ENCODE peak calls at places on chromosomes 1 and 21, in five cellular contexts. W, L, J, D and Q are unnamed samples.

GRCh38 chr1:112389689-112390088 is 6.3 kb upstream of the CTTNBP2NL start:
- DNase-seq in L (no peak), J (no peak), D (no peak), W (peak; percentile 18), Q (no peak)

GRCh38 chr21:35953570-35953969 is 106.8 kb downstream of the SETD4 start:
- DNase-seq in W (no peak), D (no peak), J (no peak), L (no peak), Q (no peak)

GRCh38 chr1:229191066-229191674 is 79.7 kb upstream of the RAB4A start:
- DNase-seq in D (no peak), L (no peak), J (no peak), W (no peak), Q (no peak)

GRCh38 chr1:110615548-110616130 is 9.5 kb upstream of the KCNA2 start:
- DNase-seq in D (peak; percentile 67), J (peak; percentile 65), W (peak; percentile 38), L (peak; percentile 74), Q (peak; percentile 71)

GRCh38 chr1:30759718-30760281 is 2.2 kb upstream of the LAPTM5 start:
- DNase-seq in L (no peak), W (no peak), J (no peak), D (no peak), Q (no peak)

GRCh38 chr21:35658242-35658641 is 402.1 kb downstream of the SETD4 start:
- DNase-seq in L (no peak), J (no peak), W (no peak), D (no peak), Q (no peak)

GRCh38 chr1:27398405-27399149 is 6.2 kb downstream of the GPR3 start:
- DNase-seq in W (no peak), D (no peak), J (no peak), L (no peak), Q (no peak)

GRCh38 chr1:20604678-20605077 is 15.8 kb downstream of the CDA start:
- DNase-seq in J (peak; percentile 62), W (no peak), D (no peak), L (no peak), Q (no peak)

GRCh38 chr1:193569096-193569495 is 382.7 kb upstream of the B3GALT2 start:
- DNase-seq in L (no peak), D (no peak), W (no peak), J (no peak), Q (no peak)

GRCh38 chr1:35808376-35809155 is 750 bp downstream of the AGO4 start:
- DNase-seq in L (no peak), W (peak; percentile 36), J (peak; percentile 72), D (peak; percentile 64), Q (peak; percentile 76)

GRCh38 chr1:230798187-230798484 is 50.9 kb downstream of the CAPN9 start:
- DNase-seq in W (no peak), D (no peak), L (no peak), J (no peak), Q (no peak)
- TF ChIP-seq CTCF in W (no peak), D (no peak), L (no peak), J (no peak), Q (no peak)

DNA sequence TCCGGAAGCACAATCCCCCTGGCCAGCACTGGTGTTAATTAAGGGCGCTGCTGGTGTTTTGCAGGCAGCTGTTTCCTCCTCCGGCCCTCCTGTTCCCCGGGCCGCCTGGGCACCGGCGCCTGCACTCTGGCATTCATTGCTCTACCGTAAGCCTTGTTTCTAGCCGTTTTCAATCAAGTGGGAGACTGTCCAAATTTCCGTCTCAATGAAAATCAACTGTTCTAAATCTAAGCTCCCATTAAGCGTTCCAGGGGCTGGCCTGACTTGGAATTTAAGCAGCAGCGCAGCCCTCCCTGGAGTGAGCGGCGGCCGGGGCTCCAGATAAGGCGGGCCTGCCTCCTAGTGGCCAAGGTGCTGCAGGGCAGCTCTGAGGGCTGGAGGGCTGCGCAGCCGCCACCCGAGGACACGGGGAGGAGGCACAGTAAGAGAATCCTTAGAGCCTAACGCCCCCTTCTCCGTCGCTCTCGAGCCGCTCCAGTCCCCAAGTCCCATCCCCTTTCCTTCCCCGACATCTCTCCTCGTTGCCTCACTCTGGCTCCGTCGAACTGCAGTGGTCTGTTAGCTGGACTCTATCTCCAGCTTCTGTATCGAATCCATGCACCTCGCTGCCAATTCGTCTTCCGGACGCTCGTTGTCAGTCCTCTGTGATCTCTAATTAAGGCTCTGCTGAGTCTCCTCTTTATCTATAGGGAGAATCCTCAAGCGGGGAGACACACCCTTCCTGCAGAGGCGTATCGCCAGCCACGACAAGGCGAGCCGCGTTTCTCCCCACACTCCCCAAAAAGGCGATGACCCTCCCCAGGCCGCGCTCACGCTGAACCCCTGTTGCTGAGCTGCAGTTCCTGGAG is 57.8 kb upstream of the LRRC8D start:
- DNase-seq in W (peak; percentile 84), L (peak; percentile 80), J (peak; percentile 90), D (peak; percentile 90), Q (peak; percentile 92)
- H3K4me1 ChIP-seq in W (no peaks in the 10 kb centered on the region), L (peaks cover 28% of the 10 kb centered on the region), J (no peaks in the 10 kb centered on the region), D (no peaks in the 10 kb centered on the region), Q (peaks cover 12% of the 10 kb centered on the region)

DNA sequence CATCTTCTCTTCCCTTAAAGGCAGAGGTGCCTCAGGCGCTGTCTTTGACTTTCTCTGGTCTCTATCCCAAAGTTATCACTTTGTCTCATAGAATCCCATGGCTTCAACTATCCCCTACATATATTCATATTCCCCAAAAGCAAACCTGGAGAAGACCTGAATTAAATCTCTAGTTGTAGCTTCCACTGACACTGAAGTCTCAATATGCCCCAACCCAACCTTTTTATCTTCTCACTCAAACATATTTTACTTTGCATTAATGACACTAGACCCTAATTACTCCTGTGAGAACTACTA is 354.5 kb upstream of the DUSP10 start:
- DNase-seq in D (no peak), L (no peak), W (no peak), J (no peak), Q (no peak)
- TF ChIP-seq CTCF in D (no peak), L (no peak), W (no peak), J (no peak), Q (no peak)

DNA sequence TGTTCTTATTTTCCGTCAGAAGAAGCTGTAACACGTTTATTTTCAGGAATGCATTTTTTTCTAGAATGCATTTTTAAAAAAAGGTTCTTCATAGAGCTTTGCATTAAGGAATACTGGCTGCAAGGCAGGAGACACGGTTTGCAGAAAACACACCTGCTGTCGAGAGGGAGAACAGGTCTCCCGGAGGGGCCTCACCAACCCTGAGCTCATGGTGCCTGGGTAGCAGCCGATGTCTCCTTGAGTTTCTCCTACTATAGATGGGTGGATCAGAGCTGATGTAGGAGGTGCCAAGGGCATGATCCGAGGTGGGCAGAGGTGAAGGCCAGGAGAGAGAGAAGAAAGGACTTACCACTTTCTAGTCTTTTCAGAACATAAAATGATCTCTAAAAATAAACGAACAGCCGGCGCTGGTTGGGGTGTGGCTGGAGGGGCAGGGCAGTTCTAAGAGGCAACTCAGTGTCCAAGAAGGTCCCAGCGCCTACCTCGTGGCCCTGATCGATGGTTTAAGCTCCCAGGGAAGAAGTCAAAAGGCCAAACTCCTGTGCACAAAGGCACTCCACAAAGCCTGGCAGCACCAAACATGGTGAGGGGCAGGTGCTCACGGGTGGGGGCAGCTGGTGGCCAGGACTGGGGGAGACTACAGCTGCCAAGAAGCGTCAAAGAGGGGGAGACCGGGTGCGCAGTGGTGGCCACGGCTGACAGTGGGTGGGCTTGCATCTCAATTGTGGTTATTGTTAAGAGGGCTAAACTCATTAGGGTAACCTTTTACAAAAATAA is 12.2 kb downstream of the MORN1 start:
- DNase-seq in J (peak; percentile 30), L (no peak), W (no peak), D (peak; percentile 36), Q (peak; percentile 49)
- H3K4me1 ChIP-seq in J (no peaks in the 10 kb centered on the region), L (peaks cover 16% of the 10 kb centered on the region), W (no peaks in the 10 kb centered on the region), D (peaks cover 11% of the 10 kb centered on the region), Q (peaks cover 5% of the 10 kb centered on the region)

DNA sequence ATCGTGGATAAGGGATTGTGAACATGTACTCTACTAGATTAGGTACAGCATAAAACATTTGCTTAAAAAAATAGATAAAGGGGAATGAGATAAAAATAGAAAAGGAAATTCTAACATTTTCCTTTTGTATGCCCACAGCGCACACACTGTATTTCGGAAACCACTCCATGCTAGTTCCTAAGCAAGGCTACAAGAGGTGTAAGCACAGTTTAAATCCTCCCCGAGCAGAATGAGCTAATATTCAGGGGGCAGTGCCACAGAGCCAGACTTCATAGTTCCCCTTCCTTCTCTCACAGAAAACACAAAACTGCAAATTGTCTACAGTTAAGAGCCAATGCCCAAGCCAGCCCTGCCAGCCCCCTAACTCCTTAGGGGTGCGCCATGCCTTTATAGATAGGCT is 159.4 kb downstream of the ZNF281 start:
- DNase-seq in W (no peak), J (no peak), L (no peak), D (no peak), Q (no peak)
- TF ChIP-seq CTCF in W (no peak), J (no peak), L (no peak), D (no peak), Q (no peak)

DNA sequence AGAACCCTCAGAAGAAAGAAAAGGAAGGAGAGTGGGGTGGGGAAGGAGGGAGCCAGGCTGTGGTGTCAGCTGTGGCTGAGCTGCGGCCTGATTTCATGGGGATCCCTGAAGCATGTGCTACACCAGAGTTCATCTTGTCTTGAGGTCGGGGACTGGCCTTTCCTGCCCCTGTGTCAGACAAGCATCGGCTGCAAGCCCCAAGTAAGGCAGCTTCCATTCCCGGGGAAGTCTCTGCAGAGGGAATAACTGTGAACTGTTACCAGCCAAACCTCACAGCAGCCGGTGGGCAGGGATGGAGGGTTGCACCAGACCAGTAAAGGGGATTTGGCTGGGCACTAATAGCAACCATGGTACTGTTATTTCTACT is 35.7 kb upstream of the BTG2 start:
- DNase-seq in L (no peak), D (no peak), W (no peak), J (no peak), Q (no peak)
- H3K4me1 ChIP-seq in L (peaks cover 54% of the 10 kb centered on the region), D (peaks cover 26% of the 10 kb centered on the region), W (peaks cover 52% of the 10 kb centered on the region), J (no peaks in the 10 kb centered on the region), Q (peaks cover 35% of the 10 kb centered on the region)

GRCh38 chr1:56576880-56577858 is 2.2 kb downstream of the PLPP3 start:
- DNase-seq in L (peak; percentile 36), D (no peak), J (no peak), W (no peak), Q (no peak)
- TF ChIP-seq CTCF in L (peak; percentile 11), D (no peak), J (peak; percentile 45), W (peak; percentile 42), Q (peak; percentile 44)

GRCh38 chr1:235078927-235079381 is 49.7 kb downstream of the TOMM20 start:
- DNase-seq in L (no peak), D (no peak), W (no peak), J (no peak), Q (no peak)

GRCh38 chr1:235078480-235078803 is 50.2 kb downstream of the TOMM20 start:
- DNase-seq in W (no peak), J (no peak), D (no peak), L (no peak), Q (no peak)

GRCh38 chr1:235077571-235078479 is 50.8 kb downstream of the TOMM20 start:
- DNase-seq in W (peak; percentile 44), D (no peak), J (peak; percentile 51), L (no peak), Q (no peak)

GRCh38 chr1:235077163-235077540 is 51.5 kb downstream of the TOMM20 start:
- DNase-seq in W (no peak), J (no peak), L (no peak), D (no peak), Q (peak; percentile 16)

GRCh38 chr1:235079443-235079967 is 49.1 kb downstream of the TOMM20 start:
- DNase-seq in J (peak; percentile 92), W (peak; percentile 36), D (no peak), L (no peak), Q (peak; percentile 90)
- H3K4me1 ChIP-seq in J (peaks cover 69% of the 10 kb centered on the region), W (peaks cover 61% of the 10 kb centered on the region), D (peaks cover 46% of the 10 kb centered on the region), L (peaks cover 90% of the 10 kb centered on the region), Q (peaks cover 73% of the 10 kb centered on the region)

DNA sequence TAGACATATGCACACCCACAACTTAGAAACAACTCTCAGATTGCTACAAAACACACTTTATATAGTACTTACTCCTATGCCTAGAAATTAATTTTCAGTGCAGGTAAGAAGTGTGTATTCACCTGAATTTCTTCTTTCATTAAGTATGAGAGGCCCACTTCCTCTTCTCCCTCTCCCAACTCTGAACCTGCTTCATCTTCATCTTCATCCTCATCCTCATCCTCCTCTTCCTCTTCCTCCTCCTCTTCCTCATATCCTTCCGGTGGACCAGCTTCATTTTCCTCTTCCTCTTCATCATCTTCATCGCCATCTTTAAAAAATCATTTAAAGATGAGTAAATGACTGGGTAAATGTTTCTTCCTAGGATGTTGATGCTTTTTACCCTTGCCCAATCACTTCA is 9.4 kb downstream of the ANP32E start:
- DNase-seq in L (no peak), J (no peak), D (no peak), W (no peak), Q (no peak)
- TF ChIP-seq CTCF in L (no peak), J (no peak), D (no peak), W (no peak), Q (no peak)